ENCODE peak calls at places on chromosomes 1 and 21, in four cellular contexts. One of them, this sample, is unnamed.

GRCh38 chr1:244027491-244027890 is 23.6 kb upstream of the ZBTB18 start:
- DNase-seq in H1: no peak
- DNase-seq in WTC11: no peak
- DNase-seq in SK-N-SH: no peak
- DNase-seq in this sample: no peak

GRCh38 chr1:65681101-65681500 is 111.6 kb upstream of the PDE4B start:
- DNase-seq in SK-N-SH: no peak
- DNase-seq in H1: no peak
- DNase-seq in WTC11: no peak
- DNase-seq in this sample: no peak

GRCh38 chr1:181251001-181251712 is 162.7 kb downstream of the IER5 start:
- DNase-seq in H1: no peak
- DNase-seq in WTC11: no peak
- DNase-seq in SK-N-SH: no peak
- DNase-seq in this sample: no peak

GRCh38 chr1:94522304-94522703 is 19.3 kb downstream of the F3 start:
- DNase-seq in WTC11: no peak
- DNase-seq in H1: no peak
- DNase-seq in SK-N-SH: no peak
- DNase-seq in this sample: no peak

GRCh38 chr1:151799179-151800022 is 5.8 kb downstream of the LINGO4 start:
- DNase-seq in SK-N-SH: no peak
- DNase-seq in WTC11: no peak
- DNase-seq in H1: no peak
- DNase-seq in this sample: no peak

GRCh38 chr1:7387053-7387861 is 383.8 kb upstream of the VAMP3 start:
- DNase-seq in SK-N-SH: peak; percentile 51
- DNase-seq in WTC11: no peak
- DNase-seq in H1: no peak
- DNase-seq in this sample: no peak

GRCh38 chr1:202569393-202570322 is 140.6 kb downstream of the SYT2 start:
- DNase-seq in H1: no peak
- DNase-seq in SK-N-SH: no peak
- DNase-seq in WTC11: no peak
- DNase-seq in this sample: no peak

GRCh38 chr1:243547906-243548305 is 292.1 kb downstream of the SDCCAG8 start:
- DNase-seq in WTC11: no peak
- DNase-seq in H1: no peak
- DNase-seq in SK-N-SH: no peak
- DNase-seq in this sample: no peak

GRCh38 chr1:68317543-68317942 is 85.2 kb upstream of the WLS start:
- DNase-seq in H1: no peak
- DNase-seq in WTC11: no peak
- DNase-seq in SK-N-SH: no peak
- DNase-seq in this sample: no peak

GRCh38 chr1:68319907-68320306 is 87.6 kb upstream of the WLS start:
- DNase-seq in WTC11: no peak
- DNase-seq in SK-N-SH: no peak
- DNase-seq in H1: no peak
- DNase-seq in this sample: no peak

GRCh38 chr1:68308034-68308433 is 75.7 kb upstream of the WLS start:
- DNase-seq in H1: no peak
- DNase-seq in SK-N-SH: no peak
- DNase-seq in WTC11: no peak
- DNase-seq in this sample: no peak

GRCh38 chr1:68313736-68314594 is 81.6 kb upstream of the WLS start:
- DNase-seq in SK-N-SH: peak; percentile 43
- DNase-seq in WTC11: no peak
- DNase-seq in H1: no peak
- DNase-seq in this sample: no peak
- TF ChIP-seq TEAD4 in SK-N-SH: no peak
- TF ChIP-seq TEAD4 in WTC11: no peak
- TF ChIP-seq TEAD4 in H1: no peak
- TF ChIP-seq TEAD4 in this sample: no peak

GRCh38 chr1:12140016-12140415 is 26.8 kb upstream of the TNFRSF1B start:
- DNase-seq in WTC11: no peak
- DNase-seq in SK-N-SH: no peak
- DNase-seq in H1: no peak
- DNase-seq in this sample: no peak
- TF ChIP-seq TEAD4 in WTC11: no peak
- TF ChIP-seq TEAD4 in SK-N-SH: no peak
- TF ChIP-seq TEAD4 in H1: no peak
- TF ChIP-seq TEAD4 in this sample: no peak

DNA sequence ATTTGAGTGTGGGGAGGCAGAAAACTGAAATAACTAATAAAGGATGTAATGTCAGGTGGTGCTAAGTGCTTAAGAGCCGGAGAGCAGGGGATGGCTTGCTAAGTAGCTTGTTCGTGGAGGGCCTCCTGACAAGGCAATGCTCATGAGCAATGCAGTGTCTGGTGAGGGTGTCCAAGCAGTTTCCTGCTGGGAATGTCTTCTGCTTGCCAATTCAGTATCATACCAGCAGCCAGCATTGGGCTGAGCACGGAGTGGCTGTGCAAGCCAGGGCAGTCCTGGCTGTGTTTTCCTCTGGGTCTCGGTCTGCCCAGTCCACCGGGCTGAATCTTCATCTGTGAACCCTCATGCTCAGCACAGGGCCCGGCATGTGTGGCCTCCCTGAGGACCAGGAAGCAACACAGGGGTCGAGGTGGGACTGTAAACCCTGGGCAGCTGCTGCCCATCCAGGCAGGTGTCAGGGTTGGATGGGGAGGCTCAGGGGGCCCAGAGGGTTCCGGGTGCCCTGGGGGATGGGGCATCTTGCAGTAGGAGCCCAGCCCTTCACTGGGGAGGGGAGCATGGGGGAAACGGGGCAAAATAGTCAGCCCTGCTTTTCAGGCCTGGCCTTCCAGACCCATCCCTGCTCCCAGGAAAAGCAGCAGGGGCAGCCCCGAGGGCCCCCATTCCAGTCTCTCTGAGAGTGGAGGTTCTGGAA is 27.5 kb downstream of the EDN2 start:
- DNase-seq in SK-N-SH: no peak
- DNase-seq in WTC11: no peak
- DNase-seq in H1: no peak
- DNase-seq in this sample: no peak
- TF ChIP-seq TEAD4 in SK-N-SH: no peak
- TF ChIP-seq TEAD4 in WTC11: no peak
- TF ChIP-seq TEAD4 in H1: no peak
- TF ChIP-seq TEAD4 in this sample: no peak

DNA sequence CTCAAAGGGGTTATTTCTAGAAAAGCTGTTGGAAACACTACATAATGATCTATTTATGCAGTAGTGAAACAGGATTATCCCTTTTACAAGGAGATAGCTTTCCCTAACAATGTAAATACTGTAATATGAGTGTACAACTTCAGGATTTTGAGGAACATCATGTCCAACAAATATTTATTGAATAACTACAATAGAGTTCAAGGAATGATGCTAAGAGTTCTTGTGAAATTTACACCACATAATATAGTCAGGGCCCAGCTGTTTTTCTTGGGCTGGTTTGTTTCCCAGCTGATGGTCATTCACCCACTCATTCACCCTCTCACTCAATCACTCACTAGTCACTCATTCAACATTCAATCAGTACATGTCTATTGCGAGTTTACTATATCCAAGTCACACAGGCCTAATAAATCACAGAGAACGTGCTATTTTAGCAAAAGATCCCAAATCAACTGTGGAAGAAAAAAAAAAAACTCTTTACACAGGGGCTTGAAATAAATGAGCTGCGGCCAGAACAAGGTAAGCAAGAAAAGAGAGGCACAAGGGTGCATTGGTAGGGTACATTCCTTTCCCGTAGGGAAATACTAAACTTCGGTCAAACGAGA is 12.2 kb upstream of the LYPLAL1 start:
- DNase-seq in SK-N-SH: no peak
- DNase-seq in WTC11: no peak
- DNase-seq in H1: no peak
- DNase-seq in this sample: no peak
- TF ChIP-seq TEAD4 in SK-N-SH: no peak
- TF ChIP-seq TEAD4 in WTC11: no peak
- TF ChIP-seq TEAD4 in H1: no peak
- TF ChIP-seq TEAD4 in this sample: no peak

GRCh38 chr21:40210251-40210650 is 343.0 kb downstream of the PCP4 start:
- DNase-seq in H1: no peak
- DNase-seq in WTC11: no peak
- DNase-seq in SK-N-SH: no peak
- DNase-seq in this sample: no peak

DNA sequence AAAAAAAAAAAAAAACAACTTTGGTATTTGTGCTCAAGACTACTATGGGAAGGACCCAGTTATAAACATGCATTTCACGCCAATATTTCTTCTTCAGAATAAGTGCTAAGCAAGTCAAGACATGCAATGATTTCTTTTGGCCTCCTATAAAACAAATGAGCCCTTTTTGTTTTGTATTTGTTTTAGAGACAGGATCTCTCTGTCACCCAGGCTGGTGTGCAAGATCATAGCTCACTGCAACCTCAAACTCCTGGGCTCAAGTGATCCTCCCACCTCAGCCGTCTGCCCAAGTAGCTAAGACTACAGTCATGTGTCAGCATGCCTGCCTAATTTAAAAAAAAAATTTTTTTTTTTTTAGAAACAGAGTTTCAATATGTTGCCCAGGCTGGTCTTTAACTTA is 348.7 kb downstream of the PCP4 start:
- DNase-seq in H1: no peak
- DNase-seq in SK-N-SH: no peak
- DNase-seq in WTC11: no peak
- DNase-seq in this sample: no peak
- TF ChIP-seq TEAD4 in H1: no peak
- TF ChIP-seq TEAD4 in SK-N-SH: no peak
- TF ChIP-seq TEAD4 in WTC11: no peak
- TF ChIP-seq TEAD4 in this sample: no peak

GRCh38 chr1:36743286-36744005 is 260.7 kb upstream of the CSF3R start:
- DNase-seq in WTC11: no peak
- DNase-seq in SK-N-SH: no peak
- DNase-seq in H1: no peak
- DNase-seq in this sample: no peak
- TF ChIP-seq TEAD4 in WTC11: no peak
- TF ChIP-seq TEAD4 in SK-N-SH: no peak
- TF ChIP-seq TEAD4 in H1: no peak
- TF ChIP-seq TEAD4 in this sample: no peak

GRCh38 chr1:230201445-230201844 is 134.4 kb downstream of the GALNT2 start:
- DNase-seq in SK-N-SH: no peak
- DNase-seq in H1: no peak
- DNase-seq in WTC11: no peak
- DNase-seq in this sample: no peak

GRCh38 chr1:230206976-230207375 is 139.9 kb downstream of the GALNT2 start:
- DNase-seq in SK-N-SH: no peak
- DNase-seq in WTC11: no peak
- DNase-seq in H1: no peak
- DNase-seq in this sample: no peak

GRCh38 chr1:230205719-230206198 is 138.7 kb downstream of the GALNT2 start:
- DNase-seq in WTC11: no peak
- DNase-seq in H1: no peak
- DNase-seq in SK-N-SH: no peak
- DNase-seq in this sample: peak; percentile 87

GRCh38 chr1:230207598-230207997 is 140.6 kb downstream of the GALNT2 start:
- DNase-seq in SK-N-SH: no peak
- DNase-seq in H1: no peak
- DNase-seq in WTC11: no peak
- DNase-seq in this sample: no peak

GRCh38 chr1:230204852-230205251 is 137.8 kb downstream of the GALNT2 start:
- DNase-seq in H1: no peak
- DNase-seq in SK-N-SH: no peak
- DNase-seq in WTC11: no peak
- DNase-seq in this sample: no peak
- TF ChIP-seq TEAD4 in H1: no peak
- TF ChIP-seq TEAD4 in SK-N-SH: no peak
- TF ChIP-seq TEAD4 in WTC11: no peak
- TF ChIP-seq TEAD4 in this sample: no peak

GRCh38 chr1:67773462-67773861 is 59.8 kb downstream of the GNG12 start:
- DNase-seq in WTC11: no peak
- DNase-seq in H1: no peak
- DNase-seq in SK-N-SH: no peak
- DNase-seq in this sample: no peak
- TF ChIP-seq TEAD4 in WTC11: no peak
- TF ChIP-seq TEAD4 in H1: no peak
- TF ChIP-seq TEAD4 in SK-N-SH: no peak
- TF ChIP-seq TEAD4 in this sample: no peak

DNA sequence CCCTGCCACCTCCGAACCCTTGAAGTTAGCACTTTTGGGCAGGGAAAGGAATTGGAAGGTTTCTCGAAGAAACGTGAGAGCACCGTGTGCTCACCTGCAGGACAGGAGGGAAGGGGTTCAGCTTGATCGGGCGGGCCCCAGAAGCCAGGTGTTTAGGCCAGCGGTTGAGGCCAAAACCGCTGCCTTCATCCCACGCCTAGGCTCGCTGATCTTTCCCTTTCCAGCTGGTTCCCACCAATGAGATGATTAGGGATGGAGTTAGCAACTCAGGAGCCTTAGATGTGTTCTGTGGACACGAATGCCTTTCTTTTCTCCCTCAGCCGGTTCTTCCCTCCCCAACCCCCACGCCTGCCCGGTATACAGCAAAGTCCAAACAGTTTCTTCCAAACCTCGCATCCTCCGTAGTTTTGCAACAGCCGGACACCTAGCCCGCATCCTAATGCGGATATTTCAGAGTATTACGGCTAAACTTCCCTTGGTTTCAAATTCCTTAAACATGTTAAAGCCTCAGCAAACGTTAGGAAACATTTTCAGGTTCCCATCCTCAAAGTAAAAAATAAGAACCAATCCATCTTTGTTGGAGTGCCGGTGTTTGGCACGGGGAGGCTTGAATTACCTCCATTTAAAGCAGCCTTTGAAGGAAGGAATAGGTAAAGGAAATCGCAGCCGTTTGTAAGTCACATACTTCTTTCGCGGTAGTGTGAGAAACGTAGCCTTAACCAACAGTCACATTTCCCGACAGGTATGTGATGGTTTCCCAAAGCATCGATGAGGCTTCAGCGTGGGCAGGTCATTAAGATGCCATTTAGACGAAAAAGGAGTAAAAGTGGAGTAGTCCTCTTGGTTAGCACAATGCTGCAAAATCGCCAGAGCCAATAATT is 1.1 kb downstream of the LRRC8C start:
- DNase-seq in SK-N-SH: peak; percentile 39
- DNase-seq in H1: no peak
- DNase-seq in WTC11: peak; percentile 28
- DNase-seq in this sample: peak; percentile 32
- TF ChIP-seq TEAD4 in SK-N-SH: no peak
- TF ChIP-seq TEAD4 in H1: no peak
- TF ChIP-seq TEAD4 in WTC11: no peak
- TF ChIP-seq TEAD4 in this sample: no peak